ENCODE peak calls at places on chromosomes 2 and 18, in six cellular contexts. V is coronary artery, B is left lung, K is AG04450, H is GM12864, D is lower lobe of right lung. C is an unnamed sample.

GRCh38 chr18:10119991-10120390 is 206.2 kb downstream of the VAPA start:
- DNase-seq in K (no peak), D (no peak), H (no peak), V (no peak), B (no peak), C (no peak)

GRCh38 chr2:16186661-16187516 is 246.5 kb downstream of the MYCN start:
- DNase-seq in D (no peak), H (no peak), K (no peak), V (no peak), B (no peak), C (no peak)

GRCh38 chr2:108449410-108450200 is 599 bp downstream of the GCC2 start:
- DNase-seq in K (no peak), H (no peak), V (no peak), B (no peak), D (no peak), C (peak; percentile 61)

GRCh38 chr2:70939847-70940580 is 4.3 kb downstream of the ATP6V1B1 start:
- DNase-seq in V (peak; percentile 45), H (no peak), B (no peak), D (no peak), K (no peak), C (no peak)

GRCh38 chr2:190838492-190838910 is 42.1 kb upstream of the GLS start:
- DNase-seq in K (peak; percentile 59), V (no peak), H (no peak), D (no peak), B (no peak), C (peak; percentile 50)

GRCh38 chr18:69757733-69758132 is 189.9 kb downstream of the CD226 start:
- DNase-seq in K (no peak), V (no peak), H (no peak), D (no peak), B (no peak), C (peak; percentile 4)

GRCh38 chr2:131419447-131419846 is 55.5 kb upstream of the RAB6D start:
- DNase-seq in K (no peak), B (no peak), D (no peak), V (no peak), H (no peak), C (peak; percentile 15)

GRCh38 chr2:212136216-212136795 is 402.3 kb downstream of the ERBB4 start:
- DNase-seq in D (no peak), H (no peak), V (no peak), B (no peak), K (no peak), C (peak; percentile 15)

GRCh38 chr2:232432598-232433184 is 23.3 kb upstream of the ALPI start:
- DNase-seq in D (peak; percentile 33), V (no peak), K (no peak), H (no peak), B (no peak), C (no peak)
- TF ChIP-seq CTCF in D (no peak), V (no peak), K (no peak), H (peak; percentile 34), B (no peak), C (peak; percentile 25)

GRCh38 chr2:47661310-47661709 is 121.6 kb upstream of the MSH6 start:
- DNase-seq in H (no peak), K (no peak), B (no peak), D (no peak), V (no peak), C (no peak)
- H3K4me3 ChIP-seq in H (no peak overlapping the region), K (no peak overlapping the region), B (no peak overlapping the region), D (no peak overlapping the region), V (no peak overlapping the region), C (no peak overlapping the region)

GRCh38 chr2:238127165-238128060 is 11.1 kb upstream of the KLHL30 start:
- DNase-seq in K (peak; percentile 24), H (no peak), B (no peak), D (peak; percentile 42), V (no peak), C (peak; percentile 84)
- TF ChIP-seq CTCF in K (peak; percentile 36), H (no peak), B (no peak), D (no peak), V (no peak), C (peak; percentile 39)

GRCh38 chr18:55251186-55251995 is 292.1 kb upstream of the CCDC68 start:
- DNase-seq in K (no peak), D (no peak), V (no peak), B (no peak), H (no peak), C (peak; percentile 72)

GRCh38 chr18:55252946-55253345 is 293.7 kb upstream of the CCDC68 start:
- DNase-seq in D (no peak), V (no peak), K (no peak), H (no peak), B (no peak), C (no peak)

GRCh38 chr18:55250729-55251128 is 291.5 kb upstream of the CCDC68 start:
- DNase-seq in B (no peak), K (no peak), V (no peak), D (no peak), H (no peak), C (peak; percentile 47)

GRCh38 chr18:55253814-55254213 is 294.6 kb upstream of the CCDC68 start:
- DNase-seq in K (no peak), V (no peak), H (no peak), B (no peak), D (no peak), C (no peak)

DNA sequence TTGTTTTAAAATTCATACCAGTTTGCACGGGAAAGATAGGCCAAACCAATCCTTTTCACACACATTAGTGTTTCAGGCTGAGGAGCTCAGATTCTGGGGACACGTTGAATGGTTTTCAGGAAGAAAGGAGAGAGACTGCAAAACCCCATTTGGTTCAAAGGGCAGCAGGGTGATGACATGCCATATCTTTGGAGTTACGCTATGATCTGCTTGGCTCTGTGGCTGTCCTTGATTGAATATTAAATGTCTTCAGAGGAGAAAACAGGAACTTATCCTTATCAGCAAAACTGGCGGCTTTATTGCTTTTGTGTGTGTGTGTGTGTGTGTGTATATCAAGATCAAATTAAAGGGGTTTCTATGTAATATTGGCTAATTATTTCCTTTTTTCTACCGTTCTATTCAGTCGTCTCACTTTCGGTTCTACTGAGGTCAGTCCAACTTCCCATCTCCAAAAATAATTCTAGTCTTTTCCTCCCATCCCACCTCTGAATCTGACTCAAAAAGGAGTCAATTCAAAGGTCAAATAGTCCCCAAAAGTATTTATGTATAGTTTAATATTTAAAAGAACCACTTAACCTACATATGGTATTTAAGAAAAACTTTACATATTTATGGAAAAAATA is 292.9 kb upstream of the CCDC68 start:
- DNase-seq in V (no peak), H (no peak), B (no peak), K (no peak), D (no peak), C (peak; percentile 28)
- H3K4me3 ChIP-seq in V (peak overlapping the region; percentile 30), H (no peak overlapping the region), B (no peak overlapping the region), K (no peak overlapping the region), D (no peak overlapping the region), C (peak overlapping the region; percentile 12)

GRCh38 chr18:47397671-47398319 is 146.3 kb upstream of the SKOR2 start:
- DNase-seq in D (no peak), K (no peak), H (no peak), V (no peak), B (no peak), C (no peak)
- TF ChIP-seq CTCF in D (no peak), K (no peak), H (peak; percentile 53), V (no peak), B (peak; percentile 13), C (no peak)

C was measured in choroid plexus epithelial cell.